ENCODE peak calls at places on chromosomes 11 and 22, in seven cellular contexts. T, W, R, C, P, E and K are unnamed samples.

GRCh38 chr11:75476716-75477613 is 44.0 kb upstream of the KLHL35 start:
- DNase-seq in R (no peak), C (peak; percentile 94), E (no peak), T (no peak), P (no peak), W (peak; percentile 21), K (no peak)

GRCh38 chr11:64339754-64340408 is at the start of gene CCDC88B:
- DNase-seq in E (no peak), R (peak; percentile 75), P (no peak), W (no peak), T (no peak), C (peak; percentile 79), K (peak; percentile 77)

GRCh38 chr11:65338680-65339079 is 5.0 kb downstream of the DPF2 start:
- DNase-seq in P (no peak), E (no peak), R (no peak), C (no peak), W (peak; percentile 51), T (no peak), K (no peak)

GRCh38 chr11:66510271-66510989 is at the start of gene BBS1:
- DNase-seq in E (peak; percentile 94), W (peak; percentile 88), T (peak; percentile 90), C (peak; percentile 96), P (peak; percentile 90), R (peak; percentile 92), K (peak; percentile 85)

GRCh38 chr11:46381836-46382643 is 571 bp downstream of the MDK start:
- DNase-seq in E (peak; percentile 62), T (peak; percentile 73), C (no peak), R (no peak), P (peak; percentile 43), W (peak; percentile 62), K (peak; percentile 39)

GRCh38 chr11:67120881-67121710 is 2.0 kb downstream of the KDM2A start:
- DNase-seq in E (no peak), C (no peak), P (peak; percentile 61), T (no peak), R (peak; percentile 48), W (peak; percentile 31), K (no peak)

GRCh38 chr11:13465909-13466371 is 2.9 kb upstream of the BTBD10 start:
- DNase-seq in C (no peak), W (peak; percentile 28), R (peak; percentile 47), T (no peak), P (peak; percentile 54), E (no peak), K (peak; percentile 14)

GRCh38 chr11:59553323-59553722 is 42.0 kb downstream of the OR4D9 start:
- DNase-seq in W (no peak), P (no peak), C (no peak), E (no peak), T (no peak), R (no peak), K (no peak)

GRCh38 chr11:15157181-15157580 is 42.5 kb downstream of the INSC start:
- DNase-seq in C (no peak), E (no peak), P (peak; percentile 94), R (no peak), W (no peak), T (no peak), K (no peak)

GRCh38 chr22:21682385-21683175 is 16.8 kb downstream of the PPIL2 start:
- DNase-seq in T (no peak), W (no peak), C (no peak), P (no peak), R (no peak), E (no peak), K (no peak)
- H3K36me3 ChIP-seq in T (no peaks in the 10 kb centered on the region), W (peaks cover 80% of the 10 kb centered on the region), C (peaks cover 13% of the 10 kb centered on the region), P (no peaks in the 10 kb centered on the region), R (no peaks in the 10 kb centered on the region), E (no peaks in the 10 kb centered on the region), K (peaks cover 58% of the 10 kb centered on the region)

GRCh38 chr22:47547881-47548630 is 785.6 kb downstream of the TBC1D22A start:
- DNase-seq in T (no peak), W (no peak), P (no peak), R (no peak), E (no peak), C (no peak), K (no peak)

GRCh38 chr22:47543447-47543846 is 781.0 kb downstream of the TBC1D22A start:
- DNase-seq in W (no peak), R (no peak), C (no peak), P (no peak), E (no peak), T (no peak), K (no peak)

GRCh38 chr22:47548953-47549740 is 786.7 kb downstream of the TBC1D22A start:
- DNase-seq in T (no peak), C (no peak), E (no peak), R (no peak), P (no peak), W (no peak), K (no peak)

GRCh38 chr22:47547239-47547661 is 784.8 kb downstream of the TBC1D22A start:
- DNase-seq in T (no peak), E (no peak), P (no peak), R (no peak), W (no peak), C (no peak), K (no peak)

GRCh38 chr22:47544696-47545095 is 782.2 kb downstream of the TBC1D22A start:
- DNase-seq in T (no peak), E (no peak), C (no peak), P (no peak), W (no peak), R (no peak), K (no peak)
- H3K9me3 ChIP-seq in T (no peaks in the 10 kb centered on the region), E (peaks cover 10% of the 10 kb centered on the region), C (no peaks in the 10 kb centered on the region), P (no peaks in the 10 kb centered on the region), W (no peaks in the 10 kb centered on the region), R (no peaks in the 10 kb centered on the region), K (no peaks in the 10 kb centered on the region)

DNA sequence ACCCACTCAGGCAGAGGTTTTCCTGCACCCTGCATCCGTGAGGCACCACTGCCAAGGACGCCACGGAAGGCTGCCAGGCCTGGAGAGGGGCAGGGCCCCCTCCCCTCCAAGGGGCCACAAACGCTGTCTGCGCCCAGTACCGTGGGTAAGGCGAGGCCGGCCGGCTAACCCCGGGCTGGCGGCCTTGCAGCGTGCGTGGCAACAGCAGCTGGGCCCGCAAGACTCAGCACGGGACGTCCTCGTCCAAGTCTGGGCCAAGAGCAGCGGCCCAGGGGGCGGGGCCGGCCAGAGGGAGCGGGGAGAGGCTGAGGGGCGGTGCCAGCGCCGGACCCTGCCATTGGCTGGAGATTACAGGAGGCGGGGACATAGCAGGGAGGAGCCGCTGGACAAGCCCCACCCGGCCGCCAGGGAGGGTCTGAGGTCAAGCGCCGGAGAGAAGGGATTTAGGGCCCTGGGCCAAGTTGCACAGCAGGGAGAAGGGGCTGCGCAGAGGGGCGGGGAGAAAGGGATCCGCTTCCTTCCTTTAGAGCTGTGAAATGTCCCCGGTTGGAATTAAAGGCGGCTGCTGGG is 16.0 kb downstream of the SLC43A1 start:
- DNase-seq in R (peak; percentile 96), T (peak; percentile 99), C (peak; percentile 98), P (peak; percentile 95), E (peak; percentile 96), W (peak; percentile 96), K (no peak)
- H3K36me3 ChIP-seq in R (no peaks in the 10 kb centered on the region), T (no peaks in the 10 kb centered on the region), C (peaks cover 12% of the 10 kb centered on the region), P (no peaks in the 10 kb centered on the region), E (no peaks in the 10 kb centered on the region), W (peaks cover 73% of the 10 kb centered on the region), K (peaks cover 6% of the 10 kb centered on the region)

GRCh38 chr11:29657709-29658108 is 359.1 kb downstream of the KCNA4 start:
- DNase-seq in R (no peak), C (no peak), P (no peak), W (no peak), T (no peak), E (no peak), K (no peak)
- H3K9me3 ChIP-seq in R (peaks cover 38% of the 10 kb centered on the region), C (no peaks in the 10 kb centered on the region), P (no peaks in the 10 kb centered on the region), W (no peaks in the 10 kb centered on the region), T (no peaks in the 10 kb centered on the region), E (no peaks in the 10 kb centered on the region), K (no peaks in the 10 kb centered on the region)

GRCh38 chr22:22318723-22319465 is 74.3 kb downstream of the VPREB1 start:
- DNase-seq in E (no peak), W (no peak), R (no peak), C (no peak), T (no peak), P (no peak), K (no peak)

DNA sequence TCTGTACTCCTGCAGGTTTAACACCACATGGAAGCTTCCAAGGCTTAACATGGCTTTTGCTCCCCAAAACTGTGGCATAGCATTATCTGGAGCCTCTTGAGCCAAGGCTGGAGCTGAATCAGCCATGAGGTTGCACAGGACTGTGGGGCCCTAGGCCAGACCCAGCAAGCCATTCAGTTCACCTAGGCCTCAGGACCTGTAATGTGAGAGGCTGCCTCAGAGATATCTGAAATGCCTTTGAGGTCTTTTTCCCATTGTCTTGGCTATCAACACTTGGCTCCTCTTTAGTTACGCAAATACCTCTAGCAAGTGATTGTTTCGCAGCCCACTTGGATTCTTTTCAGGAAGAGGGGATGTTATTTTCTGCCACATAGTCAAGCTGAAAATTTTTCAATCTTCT is 72.0 kb downstream of the VPREB1 start:
- DNase-seq in P (no peak), E (no peak), C (no peak), R (no peak), W (no peak), T (no peak), K (no peak)
- H3K36me3 ChIP-seq in P (peaks cover 7% of the 10 kb centered on the region), E (no peaks in the 10 kb centered on the region), C (peaks cover 15% of the 10 kb centered on the region), R (no peaks in the 10 kb centered on the region), W (peaks cover 37% of the 10 kb centered on the region), T (no peaks in the 10 kb centered on the region), K (peaks cover 52% of the 10 kb centered on the region)

DNA sequence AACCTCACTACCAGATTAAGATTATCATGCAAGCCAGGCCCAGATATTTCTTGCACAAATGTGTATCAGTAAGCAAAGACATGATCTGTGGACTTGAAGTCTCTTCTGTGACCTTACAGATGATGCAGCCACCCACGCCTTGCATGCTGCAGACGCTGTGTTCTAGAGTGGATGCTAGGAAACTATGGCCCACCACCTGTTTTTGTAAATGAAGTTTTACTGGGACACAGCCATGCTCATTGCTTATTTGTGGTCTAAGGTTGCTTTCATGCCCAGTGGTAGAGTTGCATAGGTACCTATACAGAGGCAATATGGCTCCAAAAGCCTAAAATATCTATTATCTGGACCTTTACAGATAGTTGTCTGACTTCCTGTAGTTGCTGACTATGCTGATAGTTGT is 47.5 kb upstream of the SORL1-AS1 start:
- DNase-seq in T (no peak), P (no peak), R (no peak), E (no peak), C (no peak), W (no peak), K (no peak)
- H3K9me3 ChIP-seq in T (no peaks in the 10 kb centered on the region), P (no peaks in the 10 kb centered on the region), R (no peaks in the 10 kb centered on the region), E (peaks cover 1% of the 10 kb centered on the region), C (no peaks in the 10 kb centered on the region), W (no peaks in the 10 kb centered on the region), K (no peaks in the 10 kb centered on the region)